ENCODE peak calls at places on chromosomes 5 and 9, in four cellular contexts. E is posterior cingulate gyrus, W is NCI-H82, I is nephron progenitor cell. V is an unnamed sample.

GRCh38 chr9:134357631-134358025 is 31.4 kb downstream of the RXRA start:
- DNase-seq in E (no peak), W (no peak), I (no peak), V (no peak)

GRCh38 chr9:98101868-98102273 is 17.2 kb downstream of the TRIM14 start:
- DNase-seq in E (no peak), W (no peak), I (no peak), V (no peak)

GRCh38 chr9:34385561-34386230 is 9.0 kb upstream of the MYORG start:
- DNase-seq in E (no peak), W (no peak), I (no peak), V (no peak)

GRCh38 chr5:51034501-51034900 is 348.7 kb upstream of the ISL1 start:
- DNase-seq in E (no peak), W (no peak), I (no peak), V (no peak)

GRCh38 chr9:35994959-35995358 is 37.0 kb upstream of the OR2S2 start:
- DNase-seq in E (no peak), W (peak), I (no peak), V (no peak)

GRCh38 chr5:176619203-176619568 is 9.2 kb upstream of the GPRIN1 start:
- DNase-seq in E (peak), W (peak), I (peak), V (peak)

GRCh38 chr5:10475931-10476687 is 34.4 kb downstream of the ROPN1L start:
- DNase-seq in E (no peak), W (no peak), I (no peak), V (no peak)

GRCh38 chr5:63022403-63022802 is 443.8 kb downstream of the LRRC70 start:
- DNase-seq in E (no peak), W (no peak), I (no peak), V (no peak)

GRCh38 chr9:121498150-121498486 is 1.5 kb downstream of the GGTA1 start:
- DNase-seq in E (peak), W (peak), I (peak), V (no peak)

GRCh38 chr5:3157214-3157613 is 405.7 kb upstream of the IRX2 start:
- DNase-seq in E (no peak), W (no peak), I (no peak), V (no peak)

GRCh38 chr9:80369641-80370040 is 797.9 kb downstream of the TLE4 start:
- DNase-seq in E (no peak), W (no peak), I (no peak), V (no peak)

GRCh38 chr9:92686954-92687353 is 17.0 kb upstream of the IPPK start:
- DNase-seq in E (no peak), W (peak), I (no peak), V (no peak)

GRCh38 chr9:14251146-14252071 is 62.5 kb downstream of the NFIB start:
- DNase-seq in E (peak), W (no peak), I (no peak), V (peak)

GRCh38 chr9:127856094-127856740 is 1.8 kb upstream of the ENG start:
- DNase-seq in E (no peak), W (no peak), I (no peak), V (no peak)

GRCh38 chr9:76810377-76810957 is 46.2 kb downstream of the PCA3 start:
- DNase-seq in E (peak), W (peak), I (peak), V (peak)

GRCh38 chr5:52989025-52989780 is at the start of gene ITGA2:
- DNase-seq in E (peak), W (peak), I (peak), V (peak)

GRCh38 chr5:54320256-54320655 is 9.9 kb upstream of the ARL15 start:
- DNase-seq in E (no peak), W (no peak), I (no peak), V (no peak)

GRCh38 chr5:71719092-71719964 is at the start of gene CARTPT:
- DNase-seq in E (peak), W (no peak), I (peak), V (no peak)

GRCh38 chr9:128972956-128973355 is 25.5 kb downstream of the NUP188 start:
- DNase-seq in E (no peak), W (no peak), I (no peak), V (no peak)

GRCh38 chr9:116208417-116209232 is 55.0 kb downstream of the PAPPA start:
- DNase-seq in E (no peak), W (peak), I (no peak), V (no peak)

GRCh38 chr5:53543401-53543800 is 17.0 kb upstream of the NDUFS4 start:
- DNase-seq in E (no peak), W (no peak), I (no peak), V (no peak)

GRCh38 chr5:143653256-143653655 is 158.7 kb upstream of the HMHB1 start:
- DNase-seq in E (no peak), W (no peak), I (no peak), V (no peak)

GRCh38 chr5:40447438-40447837 is 232.3 kb upstream of the PTGER4 start:
- DNase-seq in E (no peak), W (no peak), I (no peak), V (no peak)

GRCh38 chr9:77977210-77977611 is 54.4 kb downstream of the GNAQ start:
- DNase-seq in E (peak), W (no peak), I (peak), V (peak)

GRCh38 chr9:123925820-123926219 is 4.1 kb downstream of the DENND1A start:
- DNase-seq in E (no peak), W (no peak), I (no peak), V (no peak)

GRCh38 chr5:31886206-31886605 is 247.3 kb downstream of the PDZD2 start:
- DNase-seq in E (peak), W (no peak), I (no peak), V (peak)

GRCh38 chr5:42361321-42361688 is 61.9 kb upstream of the GHR start:
- DNase-seq in E (no peak), W (no peak), I (no peak), V (no peak)

GRCh38 chr5:15887072-15887471 is 292.5 kb downstream of the MARCHF11 start:
- DNase-seq in E (no peak), W (no peak), I (no peak), V (no peak)

GRCh38 chr9:80932181-80932580 is 757.2 kb downstream of the TLE1 start:
- DNase-seq in E (no peak), W (no peak), I (no peak), V (no peak)

GRCh38 chr5:177469750-177470525 is 3.5 kb downstream of the DBN1 start:
- DNase-seq in E (no peak), W (peak), I (no peak), V (no peak)

GRCh38 chr9:133635098-133635497 is 1.1 kb upstream of the DBH start:
- DNase-seq in E (no peak), W (peak), I (no peak), V (no peak)

GRCh38 chr5:14816999-14817761 is 54.4 kb downstream of the ANKH start:
- DNase-seq in E (no peak), W (no peak), I (no peak), V (no peak)

V was measured in anterior cingulate cortex.